ENCODE peak calls at places on chromosomes 6 and 20, in ten cellular contexts. Y, D, G, N, E, F, U, R, Z and H are unnamed samples.

GRCh38 chr6:52271852-52272460 is 12.6 kb downstream of the MCM3 start:
- DNase-seq in Y (no peak), D (peak; percentile 7), G (no peak), N (no peak), E (no peak), F (no peak), U (no peak), R (no peak), Z (no peak), H (no peak)

GRCh38 chr6:21808045-21808470 is 214.5 kb downstream of the SOX4 start:
- DNase-seq in Y (no peak), D (peak; percentile 78), G (peak; percentile 39), N (peak; percentile 40), E (no peak), F (peak; percentile 74), U (no peak), R (no peak), Z (peak; percentile 50), H (no peak)

GRCh38 chr6:35049346-35049745 is 91.8 kb downstream of the TCP11 start:
- DNase-seq in Y (no peak), D (no peak), G (no peak), N (peak; percentile 18), E (no peak), F (no peak), U (no peak), R (no peak), Z (no peak), H (no peak)

GRCh38 chr6:91273729-91274128 is 686.9 kb upstream of the MAP3K7 start:
- DNase-seq in Y (peak; percentile 19), D (no peak), G (no peak), N (peak; percentile 82), E (no peak), F (no peak), U (no peak), R (peak; percentile 23), Z (no peak), H (no peak)

GRCh38 chr6:53754330-53754729 is 40.5 kb upstream of the LRRC1 start:
- DNase-seq in Y (no peak), D (no peak), G (no peak), N (no peak), E (no peak), F (no peak), U (no peak), R (no peak), Z (no peak), H (no peak)

GRCh38 chr6:156502969-156503504 is 274.1 kb upstream of the ARID1B start:
- DNase-seq in Y (no peak), D (no peak), G (no peak), N (no peak), E (no peak), F (no peak), U (no peak), R (no peak), Z (no peak), H (no peak)

GRCh38 chr6:21235162-21235561 is 358.4 kb upstream of the SOX4 start:
- DNase-seq in Y (no peak), D (no peak), G (no peak), N (no peak), E (no peak), F (no peak), U (no peak), R (no peak), Z (no peak), H (no peak)

GRCh38 chr20:42005211-42005610 is 387.0 kb upstream of the CHD6 start:
- DNase-seq in Y (no peak), D (no peak), G (no peak), N (no peak), E (no peak), F (no peak), U (no peak), R (no peak), Z (no peak), H (no peak)

GRCh38 chr6:90131614-90132423 is 164.8 kb downstream of the BACH2 start:
- DNase-seq in Y (peak; percentile 13), D (peak; percentile 63), G (no peak), N (peak; percentile 54), E (no peak), F (peak; percentile 90), U (no peak), R (peak; percentile 46), Z (no peak), H (no peak)

GRCh38 chr20:23245553-23246128 is 105.0 kb upstream of the NXT1 start:
- DNase-seq in Y (peak; percentile 63), D (peak; percentile 33), G (no peak), N (peak; percentile 71), E (peak; percentile 48), F (peak; percentile 92), U (no peak), R (no peak), Z (no peak), H (peak; percentile 66)

GRCh38 chr20:46401478-46401860 is 4.9 kb downstream of the ELMO2 start:
- DNase-seq in Y (peak; percentile 53), D (no peak), G (no peak), N (no peak), E (no peak), F (no peak), U (no peak), R (no peak), Z (no peak), H (no peak)

GRCh38 chr6:108714774-108715414 is 133.3 kb upstream of the ARMC2 start:
- DNase-seq in Y (no peak), D (peak; percentile 42), G (no peak), N (no peak), E (no peak), F (no peak), U (no peak), R (no peak), Z (no peak), H (no peak)

GRCh38 chr20:49602370-49603208 is 34.7 kb upstream of the PTGIS start:
- DNase-seq in Y (no peak), D (peak; percentile 41), G (no peak), N (no peak), E (no peak), F (no peak), U (no peak), R (no peak), Z (no peak), H (no peak)

GRCh38 chr6:25360611-25361010 is 81.4 kb downstream of the CARMIL1 start:
- DNase-seq in Y (no peak), D (peak; percentile 45), G (no peak), N (no peak), E (no peak), F (no peak), U (no peak), R (no peak), Z (no peak), H (no peak)

GRCh38 chr6:165858571-165858970 is 195.5 kb upstream of the PDE10A start:
- DNase-seq in Y (no peak), D (peak; percentile 44), G (no peak), N (no peak), E (no peak), F (no peak), U (no peak), R (no peak), Z (no peak), H (no peak)

GRCh38 chr6:20541387-20541786 is 7.1 kb downstream of the CDKAL1 start:
- DNase-seq in Y (no peak), D (no peak), G (no peak), N (no peak), E (no peak), F (no peak), U (no peak), R (no peak), Z (no peak), H (no peak)

GRCh38 chr6:46954819-46955520 is 33.2 kb upstream of the ADGRF5 start:
- DNase-seq in Y (no peak), D (no peak), G (no peak), N (no peak), E (no peak), F (no peak), U (no peak), R (no peak), Z (no peak), H (no peak)

GRCh38 chr6:110828396-110828795 is 13.1 kb upstream of the CDK19 start:
- DNase-seq in Y (no peak), D (peak; percentile 55), G (peak; percentile 26), N (no peak), E (no peak), F (no peak), U (no peak), R (no peak), Z (no peak), H (no peak)

DNA sequence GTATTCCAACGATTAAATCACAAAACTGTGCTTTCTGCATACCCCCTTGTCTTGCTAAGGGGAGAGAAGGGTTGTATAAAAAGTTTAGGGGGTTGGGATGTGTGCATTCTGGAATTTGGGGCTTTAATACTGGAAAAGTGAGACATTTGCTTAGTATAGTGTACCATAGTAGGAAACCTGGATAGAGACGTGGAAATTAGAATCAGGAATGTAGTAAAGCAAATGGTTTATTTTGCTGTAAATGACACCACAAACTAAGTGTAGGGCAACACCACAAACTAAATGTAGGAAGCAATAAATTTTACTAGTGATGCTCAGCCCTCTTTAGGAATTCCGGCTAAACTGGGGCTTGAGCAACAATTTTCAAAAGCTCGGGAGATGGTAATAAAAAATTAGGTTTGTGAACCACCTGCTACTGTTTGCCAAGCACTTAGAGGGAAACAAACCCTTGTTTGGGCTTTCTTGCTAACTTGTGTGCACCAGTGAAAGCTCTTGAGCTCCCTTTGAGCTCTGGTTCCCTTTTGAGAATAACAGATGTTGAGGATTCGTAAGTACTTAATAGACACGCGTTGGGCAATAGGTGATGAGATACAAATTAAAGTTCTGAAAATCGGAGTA is 13.8 kb downstream of the BRD2 start:
- DNase-seq in Y (no peak), D (no peak), G (no peak), N (no peak), E (no peak), F (no peak), U (no peak), R (no peak), Z (no peak), H (no peak)
- TF ChIP-seq POLR2A in Y (no peak), D (peak; percentile 33), G (no peak), N (no peak), E (no peak), F (no peak), U (no peak), R (no peak), Z (no peak), H (no peak)

GRCh38 chr20:60851826-60852704 is 400.0 kb upstream of the CDH4 start:
- DNase-seq in Y (peak; percentile 50), D (no peak), G (no peak), N (no peak), E (no peak), F (peak; percentile 34), U (no peak), R (no peak), Z (no peak), H (no peak)
- TF ChIP-seq POLR2A in Y (no peak), D (no peak), G (no peak), N (no peak), E (no peak), F (no peak), U (no peak), R (no peak), Z (no peak), H (no peak)

GRCh38 chr6:6736753-6737654 is 148.5 kb downstream of the LY86 start:
- DNase-seq in Y (peak; percentile 48), D (no peak), G (no peak), N (peak; percentile 91), E (peak; percentile 37), F (peak; percentile 96), U (no peak), R (peak; percentile 84), Z (peak; percentile 81), H (peak; percentile 67)
- TF ChIP-seq POLR2A in Y (no peak), D (no peak), G (no peak), N (no peak), E (no peak), F (no peak), U (no peak), R (peak; percentile 19), Z (no peak), H (no peak)

GRCh38 chr6:29976588-29977424 is 34.5 kb downstream of the HLA-A start:
- DNase-seq in Y (peak; percentile 88), D (peak; percentile 72), G (peak; percentile 70), N (peak; percentile 93), E (peak; percentile 84), F (peak; percentile 97), U (no peak), R (peak; percentile 61), Z (peak; percentile 84), H (peak; percentile 84)
- TF ChIP-seq POLR2A in Y (peak; percentile 79), D (peak; percentile 67), G (peak; percentile 32), N (no peak), E (peak; percentile 72), F (no peak), U (peak; percentile 17), R (peak; percentile 35), Z (peak; percentile 51), H (no peak)